ENCODE peak calls at places on chromosomes 7 and 10, in four cellular contexts. S is heart left ventricle, E is GM04503, R is lower lobe of right lung. Z is an unnamed sample.

GRCh38 chr10:13351340-13351915 is 3.3 kb upstream of the SEPHS1 start:
- DNase-seq in S (no peak), E (no peak), R (no peak), Z (no peak)

GRCh38 chr7:79782256-79782655 is 328.8 kb upstream of the MAGI2 start:
- DNase-seq in S (no peak), E (no peak), R (no peak), Z (no peak)

GRCh38 chr10:19847321-19847720 is 31.1 kb downstream of the PLXDC2 start:
- DNase-seq in S (no peak), E (no peak), R (no peak), Z (no peak)

GRCh38 chr10:97805960-97806359 is 34.2 kb upstream of the SFRP5 start:
- DNase-seq in S (no peak), E (no peak), R (no peak), Z (no peak)

GRCh38 chr10:82757907-82758306 is 882.9 kb downstream of the NRG3 start:
- DNase-seq in S (no peak), E (no peak), R (no peak), Z (no peak)

GRCh38 chr10:80530251-80530650 is 7.5 kb upstream of the SH2D4B start:
- DNase-seq in S (no peak), E (no peak), R (no peak), Z (peak)

GRCh38 chr10:114110174-114110972 is 63.6 kb downstream of the CCDC186 start:
- DNase-seq in S (no peak), E (no peak), R (no peak), Z (peak)

GRCh38 chr7:129610709-129611245 is 743 bp upstream of the NRF1 start:
- DNase-seq in S (no peak), E (no peak), R (no peak), Z (peak)

GRCh38 chr10:49605939-49606509 is 4.1 kb upstream of the SLC18A3 start:
- DNase-seq in S (no peak), E (no peak), R (no peak), Z (no peak)

GRCh38 chr7:75920431-75921161 is 5.6 kb downstream of the POR start:
- DNase-seq in S (peak), E (no peak), R (no peak), Z (no peak)

GRCh38 chr10:77631241-77631640 is 6.4 kb downstream of the KCNMA1 start:
- DNase-seq in S (no peak), E (no peak), R (no peak), Z (no peak)

GRCh38 chr7:1630700-1631336 is 39.3 kb upstream of the ELFN1 start:
- DNase-seq in S (no peak), E (no peak), R (no peak), Z (no peak)

GRCh38 chr10:29257106-29257783 is 31.6 kb upstream of the LYZL1 start:
- DNase-seq in S (peak), E (peak), R (no peak), Z (peak)

GRCh38 chr7:26856481-26856880 is 7.9 kb downstream of the SKAP2 start:
- DNase-seq in S (no peak), E (no peak), R (no peak), Z (peak)

GRCh38 chr7:471866-472639 is 47.6 kb downstream of the PDGFA start:
- DNase-seq in S (peak), E (peak), R (peak), Z (peak)

GRCh38 chr7:130210181-130210935 is 2.7 kb downstream of the SSMEM1 start:
- DNase-seq in S (no peak), E (no peak), R (no peak), Z (peak)

GRCh38 chr10:77308084-77308732 is 329.4 kb downstream of the KCNMA1 start:
- DNase-seq in S (no peak), E (no peak), R (no peak), Z (peak)

GRCh38 chr10:110042181-110042580 is 34.4 kb downstream of the ADD3 start:
- DNase-seq in S (no peak), E (no peak), R (no peak), Z (no peak)

GRCh38 chr10:131207176-131207575 is 104.3 kb downstream of the TCERG1L start:
- DNase-seq in S (no peak), E (no peak), R (no peak), Z (no peak)